ENCODE peak calls at places on chromosomes 5 and 9, in ten cellular contexts. One of them, this sample, is unnamed.
A peak's percentile ranks its signal among the peaks of the same experiment; 100 is the strongest.

GRCh38 chr9:128554155-128554862 is 1.9 kb downstream of the SPTAN1 start:
- DNase-seq in transverse colon: peak; percentile 49
- DNase-seq in A549: peak; percentile 72
- DNase-seq in HepG2: peak; percentile 85
- DNase-seq in stomach: peak; percentile 37
- DNase-seq in esophagus muscularis mucosa: no peak
- DNase-seq in upper lobe of left lung: no peak
- DNase-seq in tibial nerve: peak; percentile 28
- DNase-seq in SK-N-SH: peak; percentile 37
- DNase-seq in H1: peak; percentile 51
- DNase-seq in this sample: peak; percentile 67

GRCh38 chr9:127742435-127743088 is 7.5 kb upstream of the TOR2A start:
- DNase-seq in transverse colon: no peak
- DNase-seq in A549: peak; percentile 94
- DNase-seq in HepG2: no peak
- DNase-seq in stomach: peak; percentile 32
- DNase-seq in esophagus muscularis mucosa: no peak
- DNase-seq in upper lobe of left lung: peak; percentile 80
- DNase-seq in tibial nerve: no peak
- DNase-seq in SK-N-SH: peak; percentile 81
- DNase-seq in H1: peak; percentile 96
- DNase-seq in this sample: peak; percentile 82

GRCh38 chr9:98774746-98775145 is 21.6 kb downstream of the ANKS6 start:
- DNase-seq in transverse colon: no peak
- DNase-seq in A549: peak; percentile 58
- DNase-seq in HepG2: no peak
- DNase-seq in stomach: no peak
- DNase-seq in esophagus muscularis mucosa: peak; percentile 68
- DNase-seq in upper lobe of left lung: peak; percentile 56
- DNase-seq in tibial nerve: no peak
- DNase-seq in SK-N-SH: peak; percentile 71
- DNase-seq in H1: peak; percentile 72
- DNase-seq in this sample: no peak

GRCh38 chr5:963673-964531 is 44.7 kb upstream of the NKD2 start:
- DNase-seq in transverse colon: no peak
- DNase-seq in A549: no peak
- DNase-seq in HepG2: no peak
- DNase-seq in stomach: no peak
- DNase-seq in esophagus muscularis mucosa: no peak
- DNase-seq in upper lobe of left lung: peak; percentile 72
- DNase-seq in tibial nerve: no peak
- DNase-seq in SK-N-SH: peak; percentile 80
- DNase-seq in H1: no peak
- DNase-seq in this sample: no peak

GRCh38 chr5:17989567-17989966 is 355.3 kb downstream of the TAF11L14 start:
- DNase-seq in transverse colon: no peak
- DNase-seq in A549: no peak
- DNase-seq in HepG2: no peak
- DNase-seq in stomach: no peak
- DNase-seq in esophagus muscularis mucosa: no peak
- DNase-seq in upper lobe of left lung: no peak
- DNase-seq in tibial nerve: no peak
- DNase-seq in SK-N-SH: no peak
- DNase-seq in H1: no peak
- DNase-seq in this sample: no peak

GRCh38 chr5:136754216-136754615 is 388.9 kb upstream of the TRPC7 start:
- DNase-seq in transverse colon: no peak
- DNase-seq in A549: no peak
- DNase-seq in HepG2: no peak
- DNase-seq in stomach: no peak
- DNase-seq in esophagus muscularis mucosa: no peak
- DNase-seq in upper lobe of left lung: no peak
- DNase-seq in tibial nerve: no peak
- DNase-seq in SK-N-SH: no peak
- DNase-seq in H1: no peak
- DNase-seq in this sample: no peak

GRCh38 chr5:109567374-109568044 is 122.2 kb upstream of the MAN2A1 start:
- DNase-seq in transverse colon: no peak
- DNase-seq in A549: no peak
- DNase-seq in HepG2: peak; percentile 10
- DNase-seq in stomach: no peak
- DNase-seq in esophagus muscularis mucosa: no peak
- DNase-seq in upper lobe of left lung: no peak
- DNase-seq in tibial nerve: no peak
- DNase-seq in SK-N-SH: no peak
- DNase-seq in H1: no peak
- DNase-seq in this sample: no peak

GRCh38 chr5:80816590-80816989 is 143.6 kb upstream of the RASGRF2 start:
- DNase-seq in transverse colon: no peak
- DNase-seq in A549: no peak
- DNase-seq in HepG2: no peak
- DNase-seq in stomach: no peak
- DNase-seq in esophagus muscularis mucosa: no peak
- DNase-seq in upper lobe of left lung: no peak
- DNase-seq in tibial nerve: no peak
- DNase-seq in SK-N-SH: no peak
- DNase-seq in H1: no peak
- DNase-seq in this sample: no peak

GRCh38 chr5:14759744-14760547 is 95.4 kb downstream of the OTULIN start:
- DNase-seq in transverse colon: no peak
- DNase-seq in A549: no peak
- DNase-seq in HepG2: no peak
- DNase-seq in stomach: no peak
- DNase-seq in esophagus muscularis mucosa: no peak
- DNase-seq in upper lobe of left lung: no peak
- DNase-seq in tibial nerve: no peak
- DNase-seq in SK-N-SH: no peak
- DNase-seq in H1: no peak
- DNase-seq in this sample: no peak

GRCh38 chr5:14757853-14758252 is 93.3 kb downstream of the OTULIN start:
- DNase-seq in transverse colon: no peak
- DNase-seq in A549: no peak
- DNase-seq in HepG2: no peak
- DNase-seq in stomach: no peak
- DNase-seq in esophagus muscularis mucosa: no peak
- DNase-seq in upper lobe of left lung: no peak
- DNase-seq in tibial nerve: no peak
- DNase-seq in SK-N-SH: no peak
- DNase-seq in H1: no peak
- DNase-seq in this sample: no peak

GRCh38 chr5:14766591-14766990 is 102.1 kb downstream of the OTULIN start:
- DNase-seq in transverse colon: no peak
- DNase-seq in A549: no peak
- DNase-seq in HepG2: no peak
- DNase-seq in stomach: no peak
- DNase-seq in esophagus muscularis mucosa: no peak
- DNase-seq in upper lobe of left lung: no peak
- DNase-seq in tibial nerve: no peak
- DNase-seq in SK-N-SH: no peak
- DNase-seq in H1: no peak
- DNase-seq in this sample: no peak

GRCh38 chr5:14760548-14761002 is 96.1 kb downstream of the OTULIN start:
- DNase-seq in transverse colon: no peak
- DNase-seq in A549: no peak
- DNase-seq in HepG2: peak; percentile 73
- DNase-seq in stomach: no peak
- DNase-seq in esophagus muscularis mucosa: no peak
- DNase-seq in upper lobe of left lung: no peak
- DNase-seq in tibial nerve: no peak
- DNase-seq in SK-N-SH: no peak
- DNase-seq in H1: no peak
- DNase-seq in this sample: no peak

DNA sequence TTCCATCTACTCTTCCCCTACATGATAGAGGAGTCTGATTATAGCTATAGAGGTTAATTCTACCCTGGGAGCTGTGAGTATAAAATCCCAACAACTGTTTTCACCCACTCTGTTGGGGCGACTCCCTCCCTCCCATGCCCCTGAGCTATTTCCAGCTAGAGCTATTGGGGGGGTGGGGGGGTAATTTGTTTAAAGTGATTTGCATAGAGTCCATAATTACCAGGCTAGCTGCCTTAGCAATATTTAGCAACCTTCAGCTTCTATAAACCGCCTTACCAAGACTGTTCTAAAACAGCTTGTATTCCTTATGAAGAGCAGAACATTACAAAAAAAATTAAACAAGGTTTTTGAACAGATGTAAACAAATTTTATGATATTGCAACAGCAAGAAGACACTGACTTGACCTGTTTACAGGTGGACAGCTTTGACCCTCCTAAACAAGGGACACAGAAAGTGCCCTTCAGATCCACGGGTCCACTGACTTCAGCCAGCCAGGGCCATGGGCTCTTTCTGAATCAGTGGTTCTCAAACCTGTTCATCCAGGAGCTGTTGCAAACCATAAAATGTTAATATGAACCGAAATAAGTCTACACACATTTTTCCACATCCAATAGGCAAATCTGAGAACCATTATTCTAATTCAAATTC is 98.2 kb downstream of the OTULIN start:
- DNase-seq in transverse colon: no peak
- DNase-seq in A549: no peak
- DNase-seq in HepG2: no peak
- DNase-seq in stomach: no peak
- DNase-seq in esophagus muscularis mucosa: no peak
- DNase-seq in upper lobe of left lung: no peak
- DNase-seq in tibial nerve: no peak
- DNase-seq in SK-N-SH: no peak
- DNase-seq in H1: no peak
- DNase-seq in this sample: no peak
- H3K4me1 ChIP-seq in transverse colon: peaks cover 2% of the 10 kb centered on the region
- H3K4me1 ChIP-seq in A549: peaks cover under 1% of the 10 kb centered on the region
- H3K4me1 ChIP-seq in HepG2: peaks cover 51% of the 10 kb centered on the region
- H3K4me1 ChIP-seq in stomach: peaks cover 1% of the 10 kb centered on the region
- H3K4me1 ChIP-seq in esophagus muscularis mucosa: peaks cover 10% of the 10 kb centered on the region
- H3K4me1 ChIP-seq in upper lobe of left lung: no peaks in the 10 kb centered on the region
- H3K4me1 ChIP-seq in tibial nerve: no peaks in the 10 kb centered on the region
- H3K4me1 ChIP-seq in SK-N-SH: no peaks in the 10 kb centered on the region
- H3K4me1 ChIP-seq in H1: no peaks in the 10 kb centered on the region
- H3K4me1 ChIP-seq in this sample: no peaks in the 10 kb centered on the region

GRCh38 chr5:139285651-139286392 is 7.7 kb upstream of the MATR3 start:
- DNase-seq in transverse colon: no peak
- DNase-seq in A549: no peak
- DNase-seq in HepG2: no peak
- DNase-seq in stomach: no peak
- DNase-seq in esophagus muscularis mucosa: peak; percentile 26
- DNase-seq in upper lobe of left lung: no peak
- DNase-seq in tibial nerve: no peak
- DNase-seq in SK-N-SH: no peak
- DNase-seq in H1: no peak
- DNase-seq in this sample: no peak

GRCh38 chr5:139284295-139284694 is 9.2 kb upstream of the MATR3 start:
- DNase-seq in transverse colon: no peak
- DNase-seq in A549: no peak
- DNase-seq in HepG2: no peak
- DNase-seq in stomach: no peak
- DNase-seq in esophagus muscularis mucosa: no peak
- DNase-seq in upper lobe of left lung: no peak
- DNase-seq in tibial nerve: no peak
- DNase-seq in SK-N-SH: no peak
- DNase-seq in H1: peak; percentile 35
- DNase-seq in this sample: no peak

GRCh38 chr5:139282195-139282557 is 11.4 kb upstream of the MATR3 start:
- DNase-seq in transverse colon: no peak
- DNase-seq in A549: no peak
- DNase-seq in HepG2: no peak
- DNase-seq in stomach: no peak
- DNase-seq in esophagus muscularis mucosa: no peak
- DNase-seq in upper lobe of left lung: no peak
- DNase-seq in tibial nerve: no peak
- DNase-seq in SK-N-SH: no peak
- DNase-seq in H1: no peak
- DNase-seq in this sample: no peak

GRCh38 chr5:139287890-139288635 is 5.5 kb upstream of the MATR3 start:
- DNase-seq in transverse colon: no peak
- DNase-seq in A549: no peak
- DNase-seq in HepG2: no peak
- DNase-seq in stomach: no peak
- DNase-seq in esophagus muscularis mucosa: peak; percentile 60
- DNase-seq in upper lobe of left lung: no peak
- DNase-seq in tibial nerve: no peak
- DNase-seq in SK-N-SH: no peak
- DNase-seq in H1: no peak
- DNase-seq in this sample: no peak

DNA sequence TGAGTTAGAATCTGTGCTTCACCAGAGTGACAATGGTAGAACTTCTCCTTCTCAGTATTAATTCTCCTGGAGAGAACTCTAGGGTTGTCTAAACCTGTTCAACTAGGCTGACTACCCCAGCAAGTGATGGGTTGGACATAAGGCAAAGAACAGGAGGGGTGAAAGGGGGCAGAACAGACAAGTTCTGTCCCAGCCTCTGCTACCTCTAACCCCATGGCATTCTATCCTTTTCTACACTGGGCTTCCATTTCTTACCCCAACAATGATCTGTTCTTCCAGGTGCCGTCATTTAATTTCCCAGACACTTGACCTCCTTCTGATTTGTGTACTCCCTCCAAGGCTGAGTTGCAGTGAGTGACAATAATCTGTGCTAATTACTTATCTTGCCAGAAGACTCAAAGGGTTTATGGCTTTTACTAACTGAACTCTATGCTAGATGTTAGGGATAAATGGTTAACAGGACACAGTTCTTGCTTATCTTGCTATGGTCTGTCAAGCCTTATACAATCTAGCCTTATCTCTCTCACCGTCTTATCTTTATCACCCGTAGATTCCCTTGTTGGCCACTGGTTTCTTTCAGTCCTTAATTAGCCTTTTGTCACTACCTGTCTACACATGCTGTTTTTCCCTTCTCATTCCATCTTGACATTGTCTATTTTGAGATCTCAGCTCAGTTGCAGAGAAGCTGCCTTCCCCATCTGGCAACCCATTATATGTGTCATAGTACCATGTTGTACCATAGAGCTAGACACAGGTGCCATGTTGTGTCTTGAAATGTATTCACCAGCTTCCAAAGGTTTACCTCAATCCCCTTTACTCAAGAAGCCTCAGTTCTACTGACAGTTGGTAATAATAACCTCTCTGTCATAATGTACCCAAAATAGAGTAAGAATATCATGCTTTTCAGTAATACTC is 10.0 kb upstream of the MATR3 start:
- DNase-seq in transverse colon: no peak
- DNase-seq in A549: no peak
- DNase-seq in HepG2: no peak
- DNase-seq in stomach: no peak
- DNase-seq in esophagus muscularis mucosa: no peak
- DNase-seq in upper lobe of left lung: no peak
- DNase-seq in tibial nerve: no peak
- DNase-seq in SK-N-SH: no peak
- DNase-seq in H1: peak; percentile 33
- DNase-seq in this sample: no peak
- TF ChIP-seq EP300 in transverse colon: no peak
- TF ChIP-seq EP300 in A549: no peak
- TF ChIP-seq EP300 in HepG2: no peak
- TF ChIP-seq EP300 in stomach: no peak
- TF ChIP-seq EP300 in esophagus muscularis mucosa: no peak
- TF ChIP-seq EP300 in upper lobe of left lung: no peak
- TF ChIP-seq EP300 in tibial nerve: no peak
- TF ChIP-seq EP300 in SK-N-SH: no peak
- TF ChIP-seq EP300 in H1: no peak
- TF ChIP-seq EP300 in this sample: no peak

GRCh38 chr9:125782718-125783117 is 35.5 kb downstream of the PBX3 start:
- DNase-seq in transverse colon: no peak
- DNase-seq in A549: no peak
- DNase-seq in HepG2: no peak
- DNase-seq in stomach: no peak
- DNase-seq in esophagus muscularis mucosa: no peak
- DNase-seq in upper lobe of left lung: no peak
- DNase-seq in tibial nerve: no peak
- DNase-seq in SK-N-SH: no peak
- DNase-seq in H1: no peak
- DNase-seq in this sample: no peak

GRCh38 chr9:125789196-125789595 is 42.0 kb downstream of the PBX3 start:
- DNase-seq in transverse colon: no peak
- DNase-seq in A549: no peak
- DNase-seq in HepG2: no peak
- DNase-seq in stomach: no peak
- DNase-seq in esophagus muscularis mucosa: no peak
- DNase-seq in upper lobe of left lung: no peak
- DNase-seq in tibial nerve: no peak
- DNase-seq in SK-N-SH: no peak
- DNase-seq in H1: no peak
- DNase-seq in this sample: no peak

GRCh38 chr9:125787715-125788114 is 40.5 kb downstream of the PBX3 start:
- DNase-seq in transverse colon: no peak
- DNase-seq in A549: no peak
- DNase-seq in HepG2: no peak
- DNase-seq in stomach: no peak
- DNase-seq in esophagus muscularis mucosa: no peak
- DNase-seq in upper lobe of left lung: no peak
- DNase-seq in tibial nerve: no peak
- DNase-seq in SK-N-SH: no peak
- DNase-seq in H1: no peak
- DNase-seq in this sample: no peak

GRCh38 chr9:125785187-125785840 is 38.1 kb downstream of the PBX3 start:
- DNase-seq in transverse colon: no peak
- DNase-seq in A549: no peak
- DNase-seq in HepG2: peak; percentile 17
- DNase-seq in stomach: no peak
- DNase-seq in esophagus muscularis mucosa: no peak
- DNase-seq in upper lobe of left lung: no peak
- DNase-seq in tibial nerve: no peak
- DNase-seq in SK-N-SH: no peak
- DNase-seq in H1: no peak
- DNase-seq in this sample: no peak

GRCh38 chr9:125784286-125785049 is 37.3 kb downstream of the PBX3 start:
- DNase-seq in transverse colon: no peak
- DNase-seq in A549: no peak
- DNase-seq in HepG2: no peak
- DNase-seq in stomach: no peak
- DNase-seq in esophagus muscularis mucosa: no peak
- DNase-seq in upper lobe of left lung: no peak
- DNase-seq in tibial nerve: no peak
- DNase-seq in SK-N-SH: no peak
- DNase-seq in H1: no peak
- DNase-seq in this sample: no peak
- H3K4me1 ChIP-seq in transverse colon: no peaks in the 10 kb centered on the region
- H3K4me1 ChIP-seq in A549: no peaks in the 10 kb centered on the region
- H3K4me1 ChIP-seq in HepG2: peaks cover 26% of the 10 kb centered on the region
- H3K4me1 ChIP-seq in stomach: peaks cover 7% of the 10 kb centered on the region
- H3K4me1 ChIP-seq in esophagus muscularis mucosa: peaks cover 14% of the 10 kb centered on the region
- H3K4me1 ChIP-seq in upper lobe of left lung: no peaks in the 10 kb centered on the region
- H3K4me1 ChIP-seq in tibial nerve: no peaks in the 10 kb centered on the region
- H3K4me1 ChIP-seq in SK-N-SH: no peaks in the 10 kb centered on the region
- H3K4me1 ChIP-seq in H1: no peaks in the 10 kb centered on the region
- H3K4me1 ChIP-seq in this sample: peaks cover 10% of the 10 kb centered on the region

GRCh38 chr9:109639666-109640231 is 140.2 kb upstream of the PALM2AKAP2 start:
- DNase-seq in transverse colon: no peak
- DNase-seq in A549: no peak
- DNase-seq in HepG2: no peak
- DNase-seq in stomach: no peak
- DNase-seq in esophagus muscularis mucosa: no peak
- DNase-seq in upper lobe of left lung: no peak
- DNase-seq in tibial nerve: no peak
- DNase-seq in SK-N-SH: no peak
- DNase-seq in H1: no peak
- DNase-seq in this sample: no peak

GRCh38 chr9:109641079-109641659 is 138.8 kb upstream of the PALM2AKAP2 start:
- DNase-seq in transverse colon: no peak
- DNase-seq in A549: no peak
- DNase-seq in HepG2: no peak
- DNase-seq in stomach: no peak
- DNase-seq in esophagus muscularis mucosa: no peak
- DNase-seq in upper lobe of left lung: no peak
- DNase-seq in tibial nerve: no peak
- DNase-seq in SK-N-SH: no peak
- DNase-seq in H1: no peak
- DNase-seq in this sample: no peak

DNA sequence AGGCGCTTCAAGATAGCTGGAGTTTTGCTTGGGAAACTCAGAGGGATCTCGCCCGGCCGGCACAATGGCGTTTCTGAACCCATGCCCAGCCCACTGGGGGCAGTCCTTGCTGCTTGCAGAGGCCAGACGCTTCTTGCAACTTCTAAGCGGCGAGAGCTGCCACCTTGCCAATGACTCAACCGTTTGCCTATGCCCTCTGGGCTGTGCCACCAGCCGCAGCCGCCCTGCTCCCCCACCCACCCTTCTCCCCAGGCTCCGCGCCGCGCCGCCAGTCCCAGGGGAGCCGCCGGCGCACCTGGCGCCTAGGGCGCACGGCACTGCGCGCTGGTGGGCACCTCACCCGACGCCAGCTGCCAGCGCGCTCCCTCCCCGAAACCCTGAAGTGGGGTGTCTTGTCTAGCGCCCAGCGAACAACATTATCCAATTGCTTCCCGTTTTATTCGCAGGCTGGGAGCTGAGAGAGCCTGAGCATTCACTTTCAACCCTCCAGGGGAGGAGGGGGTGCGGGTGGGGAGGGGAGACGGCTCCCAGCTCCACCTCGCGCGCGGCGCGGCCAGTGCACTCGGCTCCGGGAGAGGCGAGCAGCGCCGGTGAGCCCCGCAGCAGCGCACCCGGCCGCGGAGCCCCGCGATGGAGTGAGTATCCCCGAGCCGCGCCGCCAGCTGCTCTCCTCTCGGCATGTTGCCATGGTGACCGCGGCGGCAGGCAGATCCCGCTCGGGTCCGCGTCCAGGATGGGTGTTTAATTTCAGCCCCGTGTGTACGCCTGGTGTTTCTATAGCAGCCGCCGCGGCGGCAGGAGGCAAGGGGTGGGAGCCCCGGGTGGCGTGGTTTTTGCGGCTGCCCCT is 139.5 kb upstream of the PALM2AKAP2 start:
- DNase-seq in transverse colon: peak; percentile 8
- DNase-seq in A549: peak; percentile 18
- DNase-seq in HepG2: no peak
- DNase-seq in stomach: peak; percentile 36
- DNase-seq in esophagus muscularis mucosa: no peak
- DNase-seq in upper lobe of left lung: peak; percentile 87
- DNase-seq in tibial nerve: no peak
- DNase-seq in SK-N-SH: peak; percentile 65
- DNase-seq in H1: peak; percentile 76
- DNase-seq in this sample: peak; percentile 20
- TF ChIP-seq EP300 in transverse colon: no peak
- TF ChIP-seq EP300 in A549: no peak
- TF ChIP-seq EP300 in HepG2: no peak
- TF ChIP-seq EP300 in stomach: no peak
- TF ChIP-seq EP300 in esophagus muscularis mucosa: no peak
- TF ChIP-seq EP300 in upper lobe of left lung: no peak
- TF ChIP-seq EP300 in tibial nerve: no peak
- TF ChIP-seq EP300 in SK-N-SH: no peak
- TF ChIP-seq EP300 in H1: no peak
- TF ChIP-seq EP300 in this sample: no peak